ENCODE peak calls at places on chromosome 22, in seven cellular contexts. H, A, Q, T, J, R and C are unnamed samples.

GRCh38 chr22:28111501-28111900 is 192.4 kb upstream of the PITPNB start:
- DNase-seq in A (no peak), Q (no peak), R (no peak), T (no peak), H (no peak), J (no peak), C (no peak)

GRCh38 chr22:49807780-49808708 is 19.6 kb downstream of the BRD1 start:
- DNase-seq in A (no peak), J (no peak), R (no peak), H (no peak), T (no peak), Q (no peak), C (no peak)

GRCh38 chr22:30304495-30305244 is 15.4 kb upstream of the CASTOR1 start:
- DNase-seq in T (no peak), J (no peak), A (no peak), Q (no peak), R (no peak), H (no peak), C (no peak)

GRCh38 chr22:30421695-30422480 is 3.7 kb upstream of the MTFP1 start:
- DNase-seq in Q (no peak), R (no peak), H (no peak), J (peak), T (no peak), A (no peak), C (no peak)

GRCh38 chr22:46958649-46959048 is 196.2 kb downstream of the TBC1D22A start:
- DNase-seq in R (no peak), J (no peak), T (no peak), H (no peak), A (no peak), Q (no peak), C (no peak)

GRCh38 chr22:36258750-36259619 is 6.1 kb downstream of the APOL1 start:
- DNase-seq in Q (no peak), R (peak), T (peak), J (no peak), H (no peak), A (peak), C (no peak)

GRCh38 chr22:49166211-49166610 is 661.5 kb downstream of the BRD1 start:
- DNase-seq in Q (no peak), T (no peak), R (no peak), H (no peak), A (no peak), J (no peak), C (no peak)

GRCh38 chr22:42990131-42990838 is 24.7 kb downstream of the PACSIN2 start:
- DNase-seq in Q (no peak), H (no peak), T (no peak), J (no peak), A (no peak), R (no peak), C (no peak)

GRCh38 chr22:28241637-28242290 is 322.7 kb upstream of the PITPNB start:
- DNase-seq in A (no peak), T (no peak), Q (no peak), R (no peak), J (no peak), H (no peak), C (no peak)

DNA sequence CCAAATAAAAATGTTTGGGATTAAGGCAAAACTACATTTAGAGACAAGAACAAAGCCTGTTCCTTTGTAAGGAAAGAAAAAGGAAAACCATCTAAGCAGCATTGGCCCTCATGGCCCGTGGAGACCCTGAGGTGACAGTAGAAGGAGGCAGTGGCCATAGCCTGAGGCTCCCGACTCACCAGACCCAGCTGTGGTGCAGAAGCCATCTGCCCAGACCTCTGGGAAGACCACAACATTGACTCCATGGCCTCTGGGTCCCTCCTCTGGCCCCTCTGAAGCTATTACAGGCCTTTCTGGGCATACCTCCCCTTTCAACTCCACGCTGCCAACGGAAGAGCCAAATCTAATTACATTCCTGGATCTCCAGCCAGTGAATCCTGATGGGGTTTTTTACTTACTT is 6.4 kb downstream of the PRAME start:
- DNase-seq in Q (no peak), H (no peak), A (no peak), R (no peak), T (peak), J (no peak), C (no peak)
- TF ChIP-seq CTCF in Q (peak), H (no peak), A (no peak), R (no peak), T (peak), J (no peak), C (no peak)

DNA sequence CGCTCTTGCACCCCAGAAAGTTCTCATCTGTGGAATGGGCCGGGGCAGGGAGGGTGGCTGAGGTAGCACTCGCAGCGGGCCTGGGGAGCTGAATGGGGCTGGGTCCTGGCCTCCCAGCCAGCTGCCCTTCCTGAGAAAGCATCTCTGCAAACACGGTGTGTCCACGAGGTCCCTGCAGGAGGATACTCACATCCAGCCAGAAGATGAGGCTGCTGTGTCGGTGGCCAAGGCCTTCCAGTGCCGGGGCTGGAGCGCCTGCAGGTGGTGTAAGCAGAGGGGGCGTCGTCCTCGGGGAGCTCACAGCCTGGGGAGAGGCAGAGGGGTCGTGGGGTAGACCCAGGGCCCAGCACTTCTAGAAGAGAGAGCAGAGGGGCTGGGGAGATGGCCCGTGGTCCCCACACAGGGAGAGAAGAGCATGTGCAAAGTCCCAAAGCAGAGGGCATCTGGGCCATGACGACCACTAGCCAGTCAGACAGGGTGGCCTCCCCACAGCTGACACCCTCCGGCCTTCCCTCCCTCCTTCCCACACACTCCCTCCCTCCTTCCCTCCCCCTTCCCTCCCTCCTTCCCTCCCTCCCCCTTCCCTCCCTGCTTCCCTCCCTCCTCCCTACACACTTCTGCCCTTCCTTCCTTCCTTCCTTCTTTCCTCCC is 97.9 kb downstream of the WNT7B start:
- DNase-seq in T (peak), H (no peak), R (no peak), Q (peak), A (no peak), J (no peak), C (peak)
- TF ChIP-seq CTCF in T (no peak), H (no peak), R (no peak), Q (no peak), A (no peak), J (no peak), C (no peak)

GRCh38 chr22:22745225-22746060 is 101.0 kb downstream of the GGTLC2 start:
- DNase-seq in R (peak), Q (peak), A (peak), J (peak), T (peak), H (no peak), C (no peak)
- TF ChIP-seq CTCF in R (peak), Q (peak), A (no peak), J (peak), T (peak), H (peak), C (no peak)

DNA sequence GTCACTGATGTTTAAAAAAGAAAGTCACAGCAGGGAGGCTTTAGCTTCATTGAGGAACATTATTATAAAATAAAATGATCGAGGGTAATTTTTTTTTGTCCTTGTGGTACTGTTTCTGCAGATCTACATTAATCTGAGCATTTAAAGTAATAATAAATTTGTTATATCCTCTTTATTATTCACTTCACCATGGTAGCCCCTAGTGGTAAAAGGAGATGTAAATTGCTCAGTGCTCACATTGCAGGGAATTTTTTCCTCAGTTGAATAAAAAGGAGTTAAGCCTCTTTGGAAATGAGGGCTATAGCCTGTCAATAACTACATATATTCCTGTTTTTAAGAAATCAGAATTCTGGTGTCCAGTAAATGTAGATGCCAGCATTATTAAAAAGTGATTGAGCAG is 99.7 kb upstream of the VPREB1 start:
- DNase-seq in J (no peak), A (no peak), Q (no peak), H (no peak), R (no peak), T (no peak), C (no peak)
- TF ChIP-seq CTCF in J (no peak), A (no peak), Q (peak), H (no peak), R (no peak), T (peak), C (no peak)

DNA sequence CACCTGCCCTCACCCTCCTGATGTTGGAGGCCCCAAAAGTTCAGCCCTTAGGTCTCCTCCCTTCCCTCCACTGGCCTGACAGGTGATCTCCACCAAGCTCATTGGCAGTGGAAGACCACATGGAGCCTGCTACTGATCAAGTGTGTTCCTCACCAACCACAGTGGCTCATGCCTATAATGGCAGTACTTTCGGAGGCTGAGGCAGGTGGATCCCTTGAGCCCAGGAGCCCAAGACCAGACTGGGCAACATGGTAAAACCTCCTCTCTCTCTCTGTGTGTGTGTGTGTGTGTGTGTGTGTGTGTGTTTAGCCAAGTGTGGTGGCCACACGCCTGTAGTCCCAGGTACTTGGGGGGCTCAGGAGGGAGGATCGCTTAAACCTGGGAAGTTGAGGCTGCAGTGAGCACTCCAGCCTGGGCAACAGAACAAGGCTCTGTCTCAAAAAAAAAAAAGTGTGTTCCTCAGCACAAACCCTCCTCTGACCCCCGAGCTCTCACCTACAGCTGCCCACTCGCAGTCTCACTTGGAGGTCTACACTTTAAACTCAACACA is 4.3 kb upstream of the YPEL1 start:
- DNase-seq in T (no peak), H (no peak), Q (no peak), A (no peak), R (no peak), J (no peak), C (no peak)
- TF ChIP-seq CTCF in T (no peak), H (no peak), Q (no peak), A (no peak), R (no peak), J (no peak), C (no peak)

GRCh38 chr22:19800761-19801244 is 40.2 kb downstream of the TBX1 start:
- DNase-seq in A (no peak), R (no peak), T (peak), J (no peak), H (no peak), Q (no peak), C (no peak)
- TF ChIP-seq CTCF in A (no peak), R (no peak), T (peak), J (no peak), H (peak), Q (peak), C (no peak)

GRCh38 chr22:33210129-33210784 is 152.1 kb upstream of the SYN3 start:
- DNase-seq in J (peak), H (no peak), A (no peak), R (peak), Q (peak), T (peak), C (no peak)
- TF ChIP-seq CTCF in J (peak), H (peak), A (no peak), R (peak), Q (peak), T (peak), C (peak)

DNA sequence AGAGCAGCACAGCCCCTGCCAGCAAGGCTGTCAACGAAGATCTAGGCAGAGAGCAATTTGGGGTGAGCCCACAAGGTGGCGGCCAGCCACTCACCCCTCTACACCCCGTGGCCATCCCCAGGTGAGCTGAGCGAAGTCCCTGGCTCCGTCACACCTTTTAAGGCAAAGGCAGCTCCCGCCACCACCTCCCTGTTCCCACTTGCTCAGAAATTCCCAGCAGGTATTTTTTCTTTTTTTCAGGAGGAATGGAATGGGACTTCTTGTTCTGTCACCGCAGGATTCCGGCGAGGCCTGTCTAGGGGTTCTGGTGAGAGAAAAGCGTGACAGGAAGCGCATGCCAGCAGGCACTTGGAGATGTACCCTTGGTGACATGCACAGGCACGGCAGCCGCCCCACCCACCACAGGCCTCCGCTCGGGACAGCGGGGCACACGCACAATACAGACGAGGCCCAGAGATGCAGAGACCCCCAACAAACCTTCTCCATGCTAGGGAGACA is 10.0 kb downstream of the RPL3 start:
- DNase-seq in Q (no peak), H (no peak), J (no peak), R (no peak), T (peak), A (no peak), C (no peak)
- TF ChIP-seq CTCF in Q (peak), H (peak), J (no peak), R (peak), T (peak), A (no peak), C (no peak)

DNA sequence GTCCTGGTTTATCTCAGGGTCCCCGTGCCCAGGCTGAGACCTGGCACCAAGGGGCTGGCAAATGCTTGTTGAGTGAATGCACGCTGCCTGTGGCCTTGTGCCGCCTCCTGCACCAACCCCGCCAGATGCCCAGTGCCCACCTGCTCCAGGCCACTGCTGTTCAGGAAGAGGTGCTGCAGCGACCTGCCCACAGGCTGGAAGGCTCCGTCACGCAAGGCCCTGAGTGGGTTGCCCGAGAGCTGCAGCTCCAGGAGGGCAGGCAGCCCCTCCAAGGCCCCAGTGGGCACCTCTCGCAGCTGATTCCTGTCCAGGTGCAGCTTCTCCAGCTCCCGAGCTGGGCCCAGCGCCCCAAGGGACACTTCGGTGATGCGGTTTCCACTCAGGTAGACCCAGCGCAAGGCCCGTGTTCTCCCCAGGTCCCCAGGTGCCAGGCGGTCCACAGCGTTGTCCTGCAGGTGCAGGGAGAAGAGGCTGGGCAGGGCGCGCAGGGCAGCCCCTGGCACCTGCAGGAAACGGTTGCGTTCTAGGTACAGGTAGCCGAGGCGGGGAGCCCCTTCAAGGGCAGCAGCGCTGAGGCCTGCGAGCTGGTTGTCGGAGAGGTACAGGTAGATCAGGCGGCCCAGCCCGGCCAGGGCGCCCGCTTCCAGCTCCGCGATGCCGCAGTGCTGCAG is 3.6 kb downstream of the CHADL start:
- DNase-seq in R (no peak), J (no peak), A (no peak), T (peak), Q (no peak), H (no peak), C (no peak)
- TF ChIP-seq CTCF in R (no peak), J (no peak), A (no peak), T (no peak), Q (no peak), H (no peak), C (peak)

DNA sequence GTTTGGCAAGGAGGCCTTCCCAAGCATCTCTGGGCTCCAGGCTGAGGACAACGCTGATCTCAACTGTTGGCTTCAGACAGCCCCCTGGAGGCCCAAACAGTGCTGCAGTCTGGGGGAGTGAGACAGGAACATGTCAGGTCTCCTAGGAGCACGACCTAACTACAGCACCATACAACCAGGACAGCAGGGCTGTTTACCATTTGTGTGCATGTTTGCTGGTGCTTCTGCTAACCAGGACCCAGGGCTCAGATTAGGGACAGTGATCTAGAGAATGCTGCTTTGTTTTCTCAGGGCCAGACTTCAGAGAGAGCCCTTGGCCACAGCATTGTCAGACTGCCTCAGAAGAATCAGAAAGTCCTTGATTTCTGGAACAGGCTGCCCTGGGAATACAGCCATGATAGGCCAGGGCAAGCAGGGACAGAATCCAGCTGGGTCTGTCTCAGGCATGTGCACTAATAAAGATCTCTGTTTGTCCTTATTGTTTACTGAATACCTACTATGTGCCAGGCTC is 126.5 kb downstream of the VPREB1 start:
- DNase-seq in T (no peak), Q (no peak), A (no peak), H (no peak), R (no peak), J (no peak), C (no peak)
- TF ChIP-seq CTCF in T (no peak), Q (no peak), A (no peak), H (peak), R (no peak), J (no peak), C (no peak)